ENCODE peak calls at places on chromosomes 16 and 17, in nine cellular contexts. One of them, this sample, is unnamed.

GRCh38 chr17:40963838-40964237 is 2.9 kb downstream of the KRT39 start:
- DNase-seq in ELF-1: no peak
- DNase-seq in neural crest cell: no peak
- DNase-seq in stimulated activated CD4-positive, alpha-beta T cell treated with anti-CD3 and anti-CD28 coated beads, TNF-alpha, amount 100 ng/mL, for 48 hours: no peak
- DNase-seq in fibroblast of pulmonary artery: peak
- DNase-seq in thoracic aorta: no peak
- DNase-seq in central memory CD8-positive, alpha-beta T cell: no peak
- DNase-seq in DMS153: no peak
- DNase-seq in SIG-M5: no peak
- DNase-seq in this sample: no peak

GRCh38 chr16:30546115-30546514 is 11.5 kb upstream of the ZNF747 start:
- DNase-seq in ELF-1: no peak
- DNase-seq in neural crest cell: no peak
- DNase-seq in stimulated activated CD4-positive, alpha-beta T cell treated with anti-CD3 and anti-CD28 coated beads, TNF-alpha, amount 100 ng/mL, for 48 hours: no peak
- DNase-seq in fibroblast of pulmonary artery: no peak
- DNase-seq in thoracic aorta: no peak
- DNase-seq in central memory CD8-positive, alpha-beta T cell: no peak
- DNase-seq in DMS153: no peak
- DNase-seq in SIG-M5: no peak
- DNase-seq in this sample: no peak

GRCh38 chr17:34634551-34635160 is 55.3 kb downstream of the TMEM132E start:
- DNase-seq in ELF-1: no peak
- DNase-seq in neural crest cell: no peak
- DNase-seq in stimulated activated CD4-positive, alpha-beta T cell treated with anti-CD3 and anti-CD28 coated beads, TNF-alpha, amount 100 ng/mL, for 48 hours: no peak
- DNase-seq in fibroblast of pulmonary artery: no peak
- DNase-seq in thoracic aorta: no peak
- DNase-seq in central memory CD8-positive, alpha-beta T cell: no peak
- DNase-seq in DMS153: no peak
- DNase-seq in SIG-M5: no peak
- DNase-seq in this sample: no peak

GRCh38 chr17:50603340-50603739 is 31.3 kb upstream of the ABCC3 start:
- DNase-seq in ELF-1: no peak
- DNase-seq in neural crest cell: no peak
- DNase-seq in stimulated activated CD4-positive, alpha-beta T cell treated with anti-CD3 and anti-CD28 coated beads, TNF-alpha, amount 100 ng/mL, for 48 hours: no peak
- DNase-seq in fibroblast of pulmonary artery: no peak
- DNase-seq in thoracic aorta: no peak
- DNase-seq in central memory CD8-positive, alpha-beta T cell: no peak
- DNase-seq in DMS153: peak
- DNase-seq in SIG-M5: no peak
- DNase-seq in this sample: no peak

GRCh38 chr17:62075308-62075815 is 10.3 kb upstream of the MED13 start:
- DNase-seq in ELF-1: no peak
- DNase-seq in neural crest cell: no peak
- DNase-seq in stimulated activated CD4-positive, alpha-beta T cell treated with anti-CD3 and anti-CD28 coated beads, TNF-alpha, amount 100 ng/mL, for 48 hours: no peak
- DNase-seq in fibroblast of pulmonary artery: peak
- DNase-seq in thoracic aorta: no peak
- DNase-seq in central memory CD8-positive, alpha-beta T cell: no peak
- DNase-seq in DMS153: no peak
- DNase-seq in SIG-M5: no peak
- DNase-seq in this sample: no peak

GRCh38 chr16:9077001-9077809 is 14.2 kb upstream of the HAPSTR1 start:
- DNase-seq in ELF-1: peak
- DNase-seq in neural crest cell: no peak
- DNase-seq in stimulated activated CD4-positive, alpha-beta T cell treated with anti-CD3 and anti-CD28 coated beads, TNF-alpha, amount 100 ng/mL, for 48 hours: no peak
- DNase-seq in fibroblast of pulmonary artery: no peak
- DNase-seq in thoracic aorta: no peak
- DNase-seq in central memory CD8-positive, alpha-beta T cell: no peak
- DNase-seq in DMS153: no peak
- DNase-seq in SIG-M5: peak
- DNase-seq in this sample: no peak

GRCh38 chr16:29770250-29770929 is 7.7 kb upstream of the ZG16 start:
- DNase-seq in ELF-1: no peak
- DNase-seq in neural crest cell: no peak
- DNase-seq in stimulated activated CD4-positive, alpha-beta T cell treated with anti-CD3 and anti-CD28 coated beads, TNF-alpha, amount 100 ng/mL, for 48 hours: no peak
- DNase-seq in fibroblast of pulmonary artery: no peak
- DNase-seq in thoracic aorta: no peak
- DNase-seq in central memory CD8-positive, alpha-beta T cell: no peak
- DNase-seq in DMS153: peak
- DNase-seq in SIG-M5: no peak
- DNase-seq in this sample: no peak

GRCh38 chr16:50864386-50864785 is 122.5 kb downstream of the CYLD start:
- DNase-seq in ELF-1: no peak
- DNase-seq in neural crest cell: no peak
- DNase-seq in stimulated activated CD4-positive, alpha-beta T cell treated with anti-CD3 and anti-CD28 coated beads, TNF-alpha, amount 100 ng/mL, for 48 hours: no peak
- DNase-seq in fibroblast of pulmonary artery: no peak
- DNase-seq in thoracic aorta: no peak
- DNase-seq in central memory CD8-positive, alpha-beta T cell: no peak
- DNase-seq in DMS153: no peak
- DNase-seq in SIG-M5: no peak
- DNase-seq in this sample: no peak

GRCh38 chr17:80279895-80280294 is 19.2 kb downstream of the RNF213 start:
- DNase-seq in ELF-1: no peak
- DNase-seq in neural crest cell: no peak
- DNase-seq in stimulated activated CD4-positive, alpha-beta T cell treated with anti-CD3 and anti-CD28 coated beads, TNF-alpha, amount 100 ng/mL, for 48 hours: no peak
- DNase-seq in fibroblast of pulmonary artery: peak
- DNase-seq in thoracic aorta: no peak
- DNase-seq in central memory CD8-positive, alpha-beta T cell: no peak
- DNase-seq in DMS153: no peak
- DNase-seq in SIG-M5: no peak
- DNase-seq in this sample: no peak

This sample was measured in type B pancreatic cell.